ENCODE peak calls at places on chromosome 5, in four cellular contexts. One of them, this sample, is unnamed.

GRCh38 chr5:127019928-127020327 is 10.4 kb downstream of the MARCHF3 start:
- DNase-seq in K562: no peak
- DNase-seq in SK-N-SH: no peak
- DNase-seq in GM12878: no peak
- DNase-seq in this sample: no peak

GRCh38 chr5:84088996-84089395 is 295.7 kb downstream of the EDIL3 start:
- DNase-seq in K562: peak; percentile 4
- DNase-seq in GM12878: no peak
- DNase-seq in SK-N-SH: peak; percentile 22
- DNase-seq in this sample: peak; percentile 18

GRCh38 chr5:16937503-16938161 is 1.5 kb upstream of the MYO10 start:
- DNase-seq in K562: no peak
- DNase-seq in GM12878: no peak
- DNase-seq in SK-N-SH: peak; percentile 27
- DNase-seq in this sample: no peak

GRCh38 chr5:100758306-100758705 is 144.8 kb downstream of the ST8SIA4 start:
- DNase-seq in K562: no peak
- DNase-seq in SK-N-SH: no peak
- DNase-seq in GM12878: no peak
- DNase-seq in this sample: no peak

GRCh38 chr5:36734422-36734821 is 128.0 kb downstream of the SLC1A3 start:
- DNase-seq in SK-N-SH: peak; percentile 24
- DNase-seq in GM12878: no peak
- DNase-seq in K562: peak; percentile 70
- DNase-seq in this sample: peak; percentile 12

GRCh38 chr5:140295414-140295813 is 7.5 kb downstream of the PFDN1 start:
- DNase-seq in K562: peak; percentile 71
- DNase-seq in SK-N-SH: no peak
- DNase-seq in GM12878: no peak
- DNase-seq in this sample: peak; percentile 67

GRCh38 chr5:116865651-116866050 is 291.0 kb upstream of the SEMA6A start:
- DNase-seq in SK-N-SH: no peak
- DNase-seq in GM12878: no peak
- DNase-seq in K562: no peak
- DNase-seq in this sample: no peak

GRCh38 chr5:174755103-174755502 is 30.7 kb downstream of the MSX2 start:
- DNase-seq in K562: no peak
- DNase-seq in GM12878: no peak
- DNase-seq in SK-N-SH: no peak
- DNase-seq in this sample: no peak

GRCh38 chr5:113259034-113259433 is 175.8 kb downstream of the TSSK1B start:
- DNase-seq in K562: no peak
- DNase-seq in GM12878: no peak
- DNase-seq in SK-N-SH: no peak
- DNase-seq in this sample: no peak

GRCh38 chr5:33167541-33167940 is 273.2 kb upstream of the TARS1 start:
- DNase-seq in GM12878: no peak
- DNase-seq in K562: no peak
- DNase-seq in SK-N-SH: no peak
- DNase-seq in this sample: no peak

GRCh38 chr5:56658972-56659371 is 156.4 kb upstream of the MAP3K1 start:
- DNase-seq in GM12878: no peak
- DNase-seq in K562: no peak
- DNase-seq in SK-N-SH: no peak
- DNase-seq in this sample: no peak

GRCh38 chr5:28174691-28175090 is 1136.3 kb upstream of the CDH9 start:
- DNase-seq in K562: no peak
- DNase-seq in SK-N-SH: no peak
- DNase-seq in GM12878: no peak
- DNase-seq in this sample: no peak

GRCh38 chr5:113044776-113045175 is 68.2 kb downstream of the DCP2 start:
- DNase-seq in K562: no peak
- DNase-seq in SK-N-SH: no peak
- DNase-seq in GM12878: no peak
- DNase-seq in this sample: no peak

GRCh38 chr5:138964547-138965174 is 89.5 kb upstream of the LRRTM2 start:
- DNase-seq in K562: no peak
- DNase-seq in GM12878: no peak
- DNase-seq in SK-N-SH: no peak
- DNase-seq in this sample: peak; percentile 60

GRCh38 chr5:134100283-134101011 is 14.0 kb upstream of the TCF7 start:
- DNase-seq in SK-N-SH: peak; percentile 45
- DNase-seq in GM12878: peak; percentile 94
- DNase-seq in K562: no peak
- DNase-seq in this sample: no peak

GRCh38 chr5:100706796-100707195 is 171.6 kb downstream of the FAM174A start:
- DNase-seq in K562: no peak
- DNase-seq in SK-N-SH: no peak
- DNase-seq in GM12878: no peak
- DNase-seq in this sample: no peak

GRCh38 chr5:35136386-35136785 is 88.6 kb upstream of the AGXT2 start:
- DNase-seq in SK-N-SH: no peak
- DNase-seq in K562: no peak
- DNase-seq in GM12878: no peak
- DNase-seq in this sample: no peak

GRCh38 chr5:154962494-154962893 is 21.6 kb downstream of the MRPL22 start:
- DNase-seq in SK-N-SH: no peak
- DNase-seq in GM12878: no peak
- DNase-seq in K562: no peak
- DNase-seq in this sample: no peak

GRCh38 chr5:133482033-133482432 is 130.3 kb downstream of the FSTL4 start:
- DNase-seq in K562: no peak
- DNase-seq in SK-N-SH: no peak
- DNase-seq in GM12878: no peak
- DNase-seq in this sample: no peak

DNA sequence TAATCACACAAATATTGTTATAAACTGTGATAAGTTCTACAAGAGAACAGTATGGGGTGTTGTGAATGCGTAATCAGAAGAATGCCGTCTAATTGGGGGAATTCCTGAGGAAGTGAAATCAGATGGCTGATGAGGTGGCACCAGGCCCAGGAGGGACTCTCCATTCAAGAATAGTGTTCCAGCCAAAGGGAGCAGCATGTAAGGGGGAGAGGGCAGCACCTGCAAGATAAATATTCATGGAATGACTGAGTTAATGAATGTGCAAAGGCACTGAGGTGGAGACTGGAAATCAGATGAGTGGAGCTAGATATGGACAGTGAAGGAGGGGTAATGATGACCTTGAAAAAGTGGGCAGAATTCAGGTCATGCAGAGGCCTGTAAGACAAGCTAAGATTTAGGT is 250.6 kb downstream of the ARRDC3 start:
- DNase-seq in GM12878: peak; percentile 36
- DNase-seq in SK-N-SH: no peak
- DNase-seq in K562: no peak
- DNase-seq in this sample: no peak
- TF ChIP-seq FOXM1 in GM12878: no peak
- TF ChIP-seq FOXM1 in SK-N-SH: no peak
- TF ChIP-seq FOXM1 in K562: no peak
- TF ChIP-seq FOXM1 in this sample: no peak

DNA sequence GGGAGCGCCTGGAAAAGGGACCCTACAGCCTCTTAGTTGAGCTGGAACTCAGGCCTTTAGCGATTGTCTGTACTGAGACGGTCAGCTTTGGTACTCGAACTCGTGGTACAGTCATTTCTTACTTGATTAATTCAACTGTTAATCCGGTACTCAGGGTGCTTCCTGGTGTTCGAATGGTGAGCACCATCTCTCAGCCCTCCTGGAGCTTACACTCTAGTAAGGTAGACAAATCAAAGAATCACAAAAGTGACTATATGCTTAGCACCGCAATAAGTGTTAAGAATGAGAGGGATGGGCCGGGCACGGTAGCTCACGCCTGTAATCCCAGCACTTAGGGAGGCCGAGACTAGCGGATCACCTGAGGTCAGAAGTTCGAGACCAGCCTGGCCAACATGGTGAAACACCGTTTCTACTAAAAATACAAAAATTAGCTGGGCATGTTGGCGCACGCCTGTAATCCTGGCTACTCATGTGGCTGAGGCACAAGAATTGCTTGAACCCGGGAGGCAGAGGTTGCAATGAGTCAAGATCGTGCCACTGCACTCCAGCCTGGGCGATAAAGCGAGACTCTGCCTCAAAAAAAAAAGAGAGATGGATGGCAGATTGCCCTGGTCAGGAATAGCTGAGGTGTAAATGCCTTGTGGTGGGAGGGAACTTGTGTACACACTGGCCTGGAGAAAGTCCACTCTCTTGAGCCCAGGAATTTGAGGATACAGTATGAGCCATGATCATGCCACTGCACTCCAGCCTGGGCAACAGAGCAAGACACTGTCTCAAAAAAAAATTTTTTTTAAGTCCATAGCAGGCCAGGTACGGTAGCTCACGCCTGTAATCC is 981 bp downstream of the TCOF1 start:
- DNase-seq in SK-N-SH: no peak
- DNase-seq in K562: no peak
- DNase-seq in GM12878: no peak
- DNase-seq in this sample: peak; percentile 70
- TF ChIP-seq CTCF in SK-N-SH: no peak
- TF ChIP-seq CTCF in K562: no peak
- TF ChIP-seq CTCF in GM12878: no peak
- TF ChIP-seq CTCF in this sample: no peak

GRCh38 chr5:607541-608285 is 4.4 kb upstream of the CEP72 start:
- DNase-seq in GM12878: peak; percentile 23
- DNase-seq in K562: no peak
- DNase-seq in SK-N-SH: no peak
- DNase-seq in this sample: no peak

GRCh38 chr5:606526-607399 is 5.4 kb upstream of the CEP72 start:
- DNase-seq in K562: no peak
- DNase-seq in SK-N-SH: no peak
- DNase-seq in GM12878: no peak
- DNase-seq in this sample: no peak

GRCh38 chr5:604391-604831 is 7.7 kb upstream of the CEP72 start:
- DNase-seq in GM12878: no peak
- DNase-seq in SK-N-SH: no peak
- DNase-seq in K562: no peak
- DNase-seq in this sample: no peak

GRCh38 chr5:608286-609087 is 3.7 kb upstream of the CEP72 start:
- DNase-seq in SK-N-SH: no peak
- DNase-seq in GM12878: no peak
- DNase-seq in K562: no peak
- DNase-seq in this sample: no peak

GRCh38 chr5:606061-606460 is 6.1 kb upstream of the CEP72 start:
- DNase-seq in K562: no peak
- DNase-seq in SK-N-SH: no peak
- DNase-seq in GM12878: no peak
- DNase-seq in this sample: no peak
- TF ChIP-seq FOXM1 in K562: no peak
- TF ChIP-seq FOXM1 in SK-N-SH: no peak
- TF ChIP-seq FOXM1 in GM12878: no peak
- TF ChIP-seq FOXM1 in this sample: no peak

DNA sequence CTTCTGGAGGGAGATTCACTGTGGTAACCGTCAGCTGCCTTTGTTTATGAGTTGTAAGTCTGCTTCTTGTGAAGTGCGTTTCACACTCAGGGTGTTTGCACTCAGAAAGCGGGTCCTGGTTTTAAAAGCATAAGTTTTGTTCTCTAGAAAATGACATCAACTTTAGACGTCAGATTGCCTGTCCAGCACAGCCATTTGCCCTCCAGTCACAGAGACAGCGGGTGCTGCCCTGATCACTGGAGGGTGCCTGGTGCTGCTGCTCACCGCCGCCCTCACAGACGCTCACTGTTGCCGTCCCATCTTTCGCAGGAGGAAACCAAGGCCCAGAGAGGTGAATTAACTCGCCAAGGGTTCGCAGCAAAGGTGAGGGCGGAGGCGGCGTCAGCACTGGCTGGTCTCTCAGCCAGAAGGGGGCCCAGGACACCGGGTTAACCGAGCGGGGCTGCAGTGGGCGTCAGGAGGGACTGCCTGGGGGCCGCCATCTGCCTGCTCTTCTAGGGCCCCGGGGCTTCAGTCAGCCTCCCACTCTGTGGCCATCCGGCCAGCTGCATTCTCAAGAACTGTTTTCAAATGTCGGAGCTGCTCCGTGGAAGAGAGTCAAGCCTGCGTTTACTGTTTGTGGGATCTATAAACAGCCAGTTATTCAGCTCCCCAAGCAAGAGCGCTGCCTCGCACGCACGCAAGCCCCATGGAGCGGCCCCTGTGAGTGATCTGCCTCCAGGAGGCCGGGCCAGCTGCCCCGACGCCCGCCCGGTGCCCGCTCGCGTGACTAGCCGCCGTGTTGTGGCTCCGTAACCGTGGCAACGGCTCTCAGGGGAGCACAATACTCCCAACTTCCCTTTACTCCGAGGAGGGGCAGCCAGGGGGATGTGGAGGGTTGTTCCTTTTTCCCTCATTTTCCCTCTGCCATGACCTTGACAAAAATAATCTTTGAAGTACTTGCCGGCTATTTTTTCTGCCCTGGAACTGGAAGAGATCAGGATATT is 43.4 kb upstream of the EXOC3 start:
- DNase-seq in GM12878: peak; percentile 49
- DNase-seq in K562: no peak
- DNase-seq in SK-N-SH: peak; percentile 71
- DNase-seq in this sample: peak; percentile 61
- TF ChIP-seq CTCF in GM12878: no peak
- TF ChIP-seq CTCF in K562: no peak
- TF ChIP-seq CTCF in SK-N-SH: no peak
- TF ChIP-seq CTCF in this sample: no peak

DNA sequence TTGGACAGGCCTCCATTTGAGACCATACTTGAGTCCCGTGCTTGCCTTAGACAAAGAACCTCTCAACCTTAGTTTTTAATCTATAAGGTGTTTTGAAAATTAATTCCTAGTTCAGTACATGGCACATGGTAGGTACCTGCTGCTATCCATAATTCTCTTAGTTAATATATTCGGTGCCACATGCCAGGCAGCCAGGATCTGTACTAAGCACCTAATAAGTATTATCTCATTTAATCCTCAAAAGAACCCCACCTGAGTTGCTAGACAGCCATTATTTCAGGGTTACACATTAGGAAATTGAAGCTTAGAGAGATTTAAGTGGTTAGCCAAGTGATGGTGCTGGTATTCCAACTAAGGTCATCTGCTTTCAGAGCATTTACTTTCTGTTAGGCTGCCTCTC is 29.9 kb downstream of the NSD1 start:
- DNase-seq in GM12878: no peak
- DNase-seq in SK-N-SH: no peak
- DNase-seq in K562: no peak
- DNase-seq in this sample: no peak
- TF ChIP-seq FOXM1 in GM12878: no peak
- TF ChIP-seq FOXM1 in SK-N-SH: no peak
- TF ChIP-seq FOXM1 in K562: no peak
- TF ChIP-seq FOXM1 in this sample: no peak